ENCODE peak calls at places on chromosome 13, in five cellular contexts. E, Z, G, B and H are unnamed samples.
A peak's percentile ranks its signal among the peaks of the same experiment; 100 is the strongest.

GRCh38 chr13:45370922-45371406 is 30.0 kb upstream of the TPT1 start:
- DNase-seq in E (no peak), Z (no peak), G (no peak), B (peak; percentile 76), H (peak; percentile 41)

GRCh38 chr13:78193853-78194252 is 275.2 kb upstream of the EDNRB start:
- DNase-seq in E (no peak), Z (no peak), G (peak; percentile 30), B (no peak), H (no peak)

GRCh38 chr13:97114696-97115095 is 107.4 kb upstream of the MBNL2 start:
- DNase-seq in E (no peak), Z (no peak), G (no peak), B (no peak), H (no peak)

GRCh38 chr13:77876176-77876575 is 42.5 kb downstream of the EDNRB start:
- DNase-seq in E (no peak), Z (no peak), G (no peak), B (no peak), H (no peak)

GRCh38 chr13:28181413-28181812 is 43.1 kb downstream of the PAN3 start:
- DNase-seq in E (no peak), Z (peak; percentile 10), G (no peak), B (no peak), H (no peak)

GRCh38 chr13:49679244-49679643 is 12.0 kb downstream of the EBPL start:
- DNase-seq in E (peak; percentile 39), Z (no peak), G (no peak), B (no peak), H (peak; percentile 39)

GRCh38 chr13:45623516-45624090 is 8.1 kb upstream of the ERICH6B start:
- DNase-seq in E (peak; percentile 19), Z (peak; percentile 33), G (peak; percentile 21), B (peak; percentile 12), H (peak; percentile 40)

GRCh38 chr13:26440111-26440510 is 117.4 kb upstream of the WASF3 start:
- DNase-seq in E (no peak), Z (no peak), G (no peak), B (no peak), H (no peak)

GRCh38 chr13:72536668-72537399 is 190.6 kb downstream of the MZT1 start:
- DNase-seq in E (peak; percentile 21), Z (no peak), G (no peak), B (no peak), H (no peak)

GRCh38 chr13:34883381-34883780 is 58.7 kb upstream of the NBEA start:
- DNase-seq in E (no peak), Z (no peak), G (no peak), B (no peak), H (no peak)

GRCh38 chr13:29476046-29476445 is 119.4 kb downstream of the SLC7A1 start:
- DNase-seq in E (no peak), Z (no peak), G (no peak), B (no peak), H (no peak)

GRCh38 chr13:112994781-112995355 is 25.9 kb downstream of the MCF2L start:
- DNase-seq in E (no peak), Z (no peak), G (no peak), B (no peak), H (no peak)

GRCh38 chr13:107969551-107969950 is 245.8 kb downstream of the LIG4 start:
- DNase-seq in E (no peak), Z (no peak), G (no peak), B (no peak), H (no peak)

GRCh38 chr13:114065141-114065925 is 67.1 kb downstream of the RASA3 start:
- DNase-seq in E (peak; percentile 16), Z (peak; percentile 90), G (no peak), B (peak; percentile 67), H (peak; percentile 26)

GRCh38 chr13:63024458-63024857 is 1608.8 kb upstream of the PCDH20 start:
- DNase-seq in E (no peak), Z (no peak), G (no peak), B (no peak), H (no peak)

GRCh38 chr13:24097064-24097463 is 63.5 kb upstream of the SPATA13 start:
- DNase-seq in E (peak; percentile 71), Z (no peak), G (peak; percentile 16), B (no peak), H (no peak)

GRCh38 chr13:38180670-38181069 is 169.0 kb upstream of the UFM1 start:
- DNase-seq in E (no peak), Z (no peak), G (no peak), B (no peak), H (no peak)

GRCh38 chr13:50133277-50133953 is 118.2 kb downstream of the KCNRG start:
- DNase-seq in E (no peak), Z (no peak), G (no peak), B (no peak), H (no peak)

GRCh38 chr13:79386125-79386822 is 19.8 kb downstream of the RBM26 start:
- DNase-seq in E (no peak), Z (no peak), G (no peak), B (no peak), H (no peak)

GRCh38 chr13:76222511-76222910 is 586.4 kb downstream of the LMO7 start:
- DNase-seq in E (no peak), Z (no peak), G (no peak), B (no peak), H (no peak)

GRCh38 chr13:27353166-27353583 is 71.2 kb upstream of the GTF3A start:
- DNase-seq in E (peak; percentile 30), Z (no peak), G (peak; percentile 89), B (no peak), H (no peak)

GRCh38 chr13:110344320-110344719 is 37.2 kb downstream of the COL4A2 start:
- DNase-seq in E (no peak), Z (no peak), G (no peak), B (no peak), H (no peak)

GRCh38 chr13:34002141-34002540 is 184.2 kb downstream of the RFC3 start:
- DNase-seq in E (no peak), Z (no peak), G (no peak), B (no peak), H (no peak)

GRCh38 chr13:39417643-39418042 is 185.3 kb downstream of the LHFPL6 start:
- DNase-seq in E (no peak), Z (no peak), G (no peak), B (no peak), H (no peak)

GRCh38 chr13:112182831-112183543 is 116.0 kb downstream of the SOX1 start:
- DNase-seq in E (peak; percentile 10), Z (no peak), G (no peak), B (no peak), H (no peak)

GRCh38 chr13:86142080-86142479 is 342.9 kb upstream of the SLITRK6 start:
- DNase-seq in E (no peak), Z (no peak), G (no peak), B (no peak), H (no peak)

GRCh38 chr13:96172066-96172465 is 82.2 kb downstream of the HS6ST3 start:
- DNase-seq in E (no peak), Z (no peak), G (no peak), B (no peak), H (no peak)

DNA sequence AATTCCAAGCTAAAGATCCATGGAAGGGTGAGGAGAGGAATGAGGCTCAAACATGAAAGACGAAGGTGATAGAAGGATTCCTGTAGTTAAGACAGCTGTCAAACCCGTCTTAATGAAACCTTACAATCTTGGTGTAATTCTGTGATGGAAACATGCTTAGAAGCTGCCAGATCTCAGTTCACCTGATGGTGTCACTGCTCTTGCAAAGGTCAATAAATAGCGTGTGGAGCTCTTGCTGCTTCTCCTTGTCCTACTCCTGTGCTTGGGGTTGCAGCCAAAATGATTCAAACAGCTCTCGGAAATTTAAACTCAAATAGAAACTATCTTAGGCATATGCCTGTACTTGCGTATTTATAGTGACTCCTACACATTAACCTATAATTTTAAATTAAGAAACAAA is 1705.0 kb downstream of the OLFM4 start:
- DNase-seq in E (peak; percentile 3), Z (no peak), G (no peak), B (no peak), H (peak; percentile 17)
- TF ChIP-seq JUND in E (no peak), Z (no peak), G (no peak), B (no peak), H (no peak)

GRCh38 chr13:90562388-90562787 is 785.1 kb upstream of the MIR17HG start:
- DNase-seq in E (no peak), Z (no peak), G (no peak), B (no peak), H (no peak)
- TF ChIP-seq JUND in E (no peak), Z (no peak), G (no peak), B (no peak), H (no peak)

DNA sequence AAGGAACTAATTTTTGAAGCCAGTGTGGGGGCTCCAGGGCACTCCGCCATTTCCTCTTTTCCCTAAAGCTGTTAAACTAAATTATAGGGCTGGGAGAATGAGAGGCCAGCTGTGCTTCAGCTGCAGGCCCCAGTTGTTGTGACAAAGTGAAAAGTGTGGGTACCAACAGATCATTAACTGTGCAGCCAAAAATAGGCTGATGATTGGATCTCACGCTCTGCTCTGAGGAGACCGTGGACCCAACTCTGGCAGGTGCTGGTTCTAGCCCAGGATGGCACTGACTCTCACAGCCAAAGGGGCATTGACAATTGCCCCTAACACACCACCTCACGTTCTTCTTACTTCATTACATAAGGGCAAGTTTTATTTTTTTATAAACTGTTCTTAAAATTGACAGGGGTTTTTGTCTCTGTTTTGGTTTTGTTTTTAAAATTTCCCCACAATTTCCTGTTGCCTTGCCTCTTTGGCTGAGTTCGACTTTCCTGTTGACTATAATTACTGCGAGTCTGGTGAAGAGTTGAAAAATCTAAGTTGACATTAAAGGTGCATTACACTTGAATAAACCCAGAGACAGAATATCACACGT is 391.0 kb downstream of the FGF9 start:
- DNase-seq in E (no peak), Z (no peak), G (peak; percentile 80), B (no peak), H (no peak)
- TF ChIP-seq JUND in E (no peak), Z (no peak), G (no peak), B (no peak), H (no peak)

GRCh38 chr13:51324714-51325440 is 14.6 kb upstream of the SERPINE3 start:
- DNase-seq in E (no peak), Z (no peak), G (no peak), B (no peak), H (no peak)
- TF ChIP-seq JUND in E (no peak), Z (no peak), G (no peak), B (no peak), H (no peak)

GRCh38 chr13:98429531-98429930 is 147.4 kb downstream of the STK24 start:
- DNase-seq in E (no peak), Z (no peak), G (no peak), B (no peak), H (no peak)

GRCh38 chr13:98428256-98428966 is 148.5 kb downstream of the STK24 start:
- DNase-seq in E (no peak), Z (no peak), G (no peak), B (no peak), H (no peak)

GRCh38 chr13:98429081-98429480 is 147.8 kb downstream of the STK24 start:
- DNase-seq in E (no peak), Z (no peak), G (no peak), B (no peak), H (no peak)

GRCh38 chr13:98432638-98433037 is 144.3 kb downstream of the STK24 start:
- DNase-seq in E (no peak), Z (no peak), G (no peak), B (no peak), H (no peak)

GRCh38 chr13:98429977-98430785 is 146.7 kb downstream of the STK24 start:
- DNase-seq in E (no peak), Z (no peak), G (no peak), B (no peak), H (no peak)
- TF ChIP-seq JUND in E (no peak), Z (no peak), G (no peak), B (no peak), H (no peak)

GRCh38 chr13:74074723-74075122 is 59.5 kb downstream of the KLF12 start:
- DNase-seq in E (no peak), Z (no peak), G (no peak), B (no peak), H (no peak)
- TF ChIP-seq JUND in E (no peak), Z (no peak), G (no peak), B (no peak), H (no peak)